ENCODE peak calls at places on chromosomes 3 and 15, in four cellular contexts. H, J, S and C are unnamed samples.

GRCh38 chr3:57112206-57112605 is 51.7 kb downstream of the SPATA12 start:
- DNase-seq in H (no peak), J (no peak), S (no peak), C (no peak)

GRCh38 chr3:100535610-100535943 is 43.2 kb downstream of the TMEM45A start:
- DNase-seq in H (no peak), J (no peak), S (peak), C (no peak)

GRCh38 chr15:43930079-43930478 is 103.3 kb downstream of the WDR76 start:
- DNase-seq in H (no peak), J (no peak), S (no peak), C (peak)

GRCh38 chr3:142888484-142889262 is at the start of gene PCOLCE2:
- DNase-seq in H (peak), J (no peak), S (peak), C (no peak)

GRCh38 chr3:109559389-109559788 is 222.0 kb upstream of the DPPA4 start:
- DNase-seq in H (no peak), J (no peak), S (peak), C (no peak)

GRCh38 chr3:11565932-11566331 is 77.8 kb downstream of the VGLL4 start:
- DNase-seq in H (no peak), J (no peak), S (no peak), C (no peak)

GRCh38 chr3:5194801-5195509 is 7.4 kb downstream of the EDEM1 start:
- DNase-seq in H (no peak), J (no peak), S (peak), C (peak)

GRCh38 chr3:12991481-12991837 is 81.8 kb downstream of the IQSEC1 start:
- DNase-seq in H (no peak), J (no peak), S (no peak), C (no peak)

GRCh38 chr3:125129512-125129962 is 73.7 kb upstream of the HEG1 start:
- DNase-seq in H (no peak), J (peak), S (peak), C (peak)

GRCh38 chr3:23590424-23590823 is 215.3 kb upstream of the UBE2E1 start:
- DNase-seq in H (no peak), J (no peak), S (no peak), C (no peak)

GRCh38 chr3:184366619-184367321 is 5.3 kb downstream of the POLR2H start:
- DNase-seq in H (no peak), J (no peak), S (peak), C (no peak)

GRCh38 chr3:15637131-15637951 is 35.8 kb downstream of the BTD start:
- DNase-seq in H (no peak), J (no peak), S (no peak), C (no peak)

GRCh38 chr3:159144472-159144871 is 342.6 kb downstream of the MFSD1 start:
- DNase-seq in H (no peak), J (no peak), S (no peak), C (no peak)

GRCh38 chr15:79432345-79433311 is 492 bp downstream of the MINAR1 start:
- DNase-seq in H (no peak), J (no peak), S (no peak), C (no peak)

GRCh38 chr15:87986786-87987185 is 269.8 kb downstream of the NTRK3 start:
- DNase-seq in H (no peak), J (no peak), S (no peak), C (no peak)

GRCh38 chr3:133157716-133158115 is 119.5 kb downstream of the TMEM108 start:
- DNase-seq in H (no peak), J (no peak), S (no peak), C (no peak)

GRCh38 chr3:133152821-133153220 is 114.6 kb downstream of the TMEM108 start:
- DNase-seq in H (no peak), J (no peak), S (no peak), C (no peak)

GRCh38 chr3:133152056-133152455 is 113.9 kb downstream of the TMEM108 start:
- DNase-seq in H (no peak), J (no peak), S (no peak), C (no peak)

GRCh38 chr3:133158686-133159085 is 120.5 kb downstream of the TMEM108 start:
- DNase-seq in H (no peak), J (no peak), S (no peak), C (no peak)

DNA sequence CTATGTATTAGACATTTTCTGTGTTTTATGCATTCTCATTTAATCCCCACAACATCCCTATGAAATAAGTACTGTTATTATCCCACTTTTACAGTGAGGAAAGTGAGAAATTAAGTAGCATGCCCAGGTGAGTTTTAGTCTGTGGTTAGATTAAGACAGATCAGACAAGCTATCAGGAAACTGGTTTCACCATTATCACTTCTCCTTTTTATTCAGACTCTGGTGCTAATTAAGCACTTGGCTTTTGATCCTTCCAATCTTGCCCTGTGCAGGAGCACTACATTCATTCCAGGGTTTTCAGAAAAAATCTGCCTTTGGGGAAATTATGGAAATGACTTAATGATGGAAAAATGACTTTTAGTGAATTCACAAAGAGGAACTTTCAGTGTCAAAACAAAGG is 115.2 kb downstream of the TMEM108 start:
- DNase-seq in H (no peak), J (no peak), S (no peak), C (no peak)
- TF ChIP-seq CTCF in H (no peak), J (no peak), S (no peak), C (no peak)

DNA sequence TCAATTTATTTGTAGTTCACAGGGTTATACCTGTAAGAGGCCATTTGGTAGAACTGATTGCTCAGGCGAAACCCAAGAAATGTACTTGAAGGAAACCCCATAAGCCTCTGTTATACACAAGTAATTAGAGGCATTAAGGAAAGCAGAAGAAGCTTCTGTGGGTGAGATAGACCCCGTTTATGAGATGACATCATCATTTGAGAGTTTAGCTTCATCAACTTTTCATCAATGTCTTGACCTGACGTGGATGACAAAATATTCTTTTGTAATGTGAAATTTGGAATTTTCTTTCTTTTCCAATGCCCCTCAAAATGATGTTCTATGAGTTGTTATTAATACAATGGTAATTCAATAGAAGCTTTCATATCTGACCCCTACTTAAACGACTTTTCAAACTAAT is 136.2 kb downstream of the MDFIC2 start:
- DNase-seq in H (no peak), J (no peak), S (no peak), C (no peak)
- H3K4me3 ChIP-seq in H (no peak), J (no peak), S (no peak), C (no peak)

DNA sequence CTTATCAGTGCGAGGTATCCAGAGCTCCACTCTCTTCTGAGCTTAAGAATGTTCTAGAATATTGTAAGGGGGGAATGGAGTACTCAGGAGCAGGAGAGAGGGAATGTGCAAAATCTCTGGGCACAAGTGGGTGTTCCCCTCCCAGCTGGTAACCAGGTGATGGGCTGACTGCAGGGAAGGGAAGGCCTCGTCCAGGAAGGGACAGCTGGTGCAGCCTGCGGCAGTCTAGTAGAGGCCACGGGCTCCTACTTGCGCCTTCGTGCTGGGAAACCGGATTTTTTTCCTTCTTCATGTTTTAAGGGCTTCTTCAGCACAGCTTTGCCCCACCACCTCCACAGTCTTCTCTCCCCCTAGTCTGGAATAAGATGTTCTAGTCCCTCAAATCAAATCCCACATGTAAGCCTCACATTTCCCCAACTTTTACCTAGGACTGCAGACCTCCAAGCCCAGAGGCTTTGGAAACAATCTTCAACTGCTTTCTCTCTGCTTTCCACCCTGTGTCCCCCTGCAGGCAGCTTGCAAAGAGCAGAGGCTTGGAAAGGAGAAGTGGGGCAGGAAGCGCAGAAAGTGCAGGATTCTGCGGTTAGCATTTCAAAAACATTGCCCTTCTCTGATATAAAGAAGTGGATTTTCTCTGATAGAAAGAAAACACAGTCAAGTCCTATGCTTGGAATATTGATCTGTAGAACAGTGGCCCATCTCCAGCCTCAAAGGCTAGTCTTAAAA is 11.9 kb upstream of the CGNL1 start:
- DNase-seq in H (no peak), J (no peak), S (no peak), C (no peak)
- TF ChIP-seq CTCF in H (no peak), J (no peak), S (no peak), C (peak)

GRCh38 chr3:121914081-121914998 is 20.1 kb downstream of the SLC15A2 start:
- DNase-seq in H (no peak), J (no peak), S (no peak), C (no peak)
- H3K4me3 ChIP-seq in H (no peak), J (no peak), S (no peak), C (no peak)

GRCh38 chr3:135216659-135217058 is 421.6 kb downstream of the EPHB1 start:
- DNase-seq in H (no peak), J (no peak), S (no peak), C (no peak)

GRCh38 chr3:135217730-135218129 is 422.7 kb downstream of the EPHB1 start:
- DNase-seq in H (no peak), J (no peak), S (no peak), C (no peak)

GRCh38 chr3:135213213-135213612 is 418.2 kb downstream of the EPHB1 start:
- DNase-seq in H (no peak), J (no peak), S (no peak), C (no peak)

GRCh38 chr3:135214400-135214799 is 419.3 kb downstream of the EPHB1 start:
- DNase-seq in H (no peak), J (no peak), S (no peak), C (no peak)

GRCh38 chr3:135215516-135215915 is 420.5 kb downstream of the EPHB1 start:
- DNase-seq in H (no peak), J (no peak), S (no peak), C (no peak)
- TF ChIP-seq CTCF in H (no peak), J (no peak), S (no peak), C (no peak)

GRCh38 chr3:66473181-66473580 is 27.6 kb downstream of the LRIG1 start:
- DNase-seq in H (no peak), J (no peak), S (no peak), C (no peak)

GRCh38 chr3:66470956-66471686 is 29.7 kb downstream of the LRIG1 start:
- DNase-seq in H (no peak), J (no peak), S (no peak), C (no peak)

GRCh38 chr3:66470285-66470684 is 30.5 kb downstream of the LRIG1 start:
- DNase-seq in H (no peak), J (no peak), S (no peak), C (no peak)

GRCh38 chr3:66473637-66474036 is 27.2 kb downstream of the LRIG1 start:
- DNase-seq in H (no peak), J (no peak), S (peak), C (no peak)

GRCh38 chr3:66472313-66473134 is 28.3 kb downstream of the LRIG1 start:
- DNase-seq in H (no peak), J (no peak), S (peak), C (no peak)
- H3K4me3 ChIP-seq in H (no peak), J (peak), S (peak), C (no peak)

GRCh38 chr3:49700453-49701128 is 11.2 kb downstream of the RNF123 start:
- DNase-seq in H (no peak), J (no peak), S (no peak), C (no peak)
- TF ChIP-seq CTCF in H (no peak), J (no peak), S (peak), C (no peak)

DNA sequence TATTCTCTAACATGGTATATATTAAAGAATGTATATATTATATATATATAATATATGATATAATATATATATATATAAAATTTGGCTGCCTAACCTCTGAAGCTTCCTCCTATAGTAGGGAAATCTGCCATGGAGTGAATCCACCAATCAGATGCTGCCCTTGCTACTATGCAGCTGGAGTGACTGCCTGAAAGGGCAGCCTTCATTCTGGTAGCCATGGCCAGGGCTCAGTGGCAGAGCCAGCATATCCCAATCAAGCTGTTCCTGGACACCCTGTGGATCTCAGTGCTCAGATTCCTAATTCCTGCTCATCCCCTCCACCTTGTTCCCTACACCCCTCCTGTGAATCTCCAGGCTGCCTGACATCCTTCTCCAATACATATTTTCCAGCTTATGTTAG is 2.2 kb upstream of the SH3GL3 start:
- DNase-seq in H (no peak), J (no peak), S (no peak), C (no peak)
- H3K4me3 ChIP-seq in H (no peak), J (no peak), S (no peak), C (no peak)

DNA sequence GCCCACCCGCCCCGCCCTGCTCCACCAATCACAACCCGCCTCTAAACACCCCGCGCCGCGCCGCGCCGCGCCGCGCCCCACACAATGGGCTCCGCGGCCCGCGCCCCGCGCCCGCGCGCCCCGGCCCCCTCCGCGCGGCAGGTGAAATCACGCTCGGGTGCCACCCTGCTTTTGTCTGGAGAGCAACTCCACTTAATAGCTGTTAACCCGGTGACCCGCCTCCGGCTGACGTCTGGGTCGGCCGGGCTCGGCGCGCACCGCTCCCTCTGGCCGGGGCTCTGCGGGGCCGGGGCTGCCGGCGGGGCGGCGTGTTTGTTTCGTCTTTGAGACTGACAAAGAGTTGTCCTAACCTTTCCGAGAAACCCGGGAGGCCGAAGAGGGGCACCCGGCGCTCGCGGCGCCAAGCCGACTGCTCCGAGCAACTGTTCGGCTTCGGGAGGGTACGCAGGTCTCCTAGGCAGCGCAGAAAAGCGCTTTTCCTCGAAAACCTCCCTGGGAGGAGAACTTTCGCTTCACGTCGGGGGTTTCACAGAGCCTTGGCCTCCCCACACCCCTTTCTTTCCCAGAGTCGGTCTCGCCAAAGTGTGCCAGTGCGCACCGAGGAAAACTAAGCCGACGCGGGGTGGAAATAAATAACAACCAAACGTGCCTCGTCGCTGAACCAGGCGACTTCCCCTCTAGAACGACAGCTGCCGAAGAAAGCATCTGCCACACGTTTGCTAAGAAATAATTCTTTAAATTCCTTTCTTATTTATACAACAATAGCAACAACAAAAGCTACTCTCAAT is 518.4 kb downstream of the FOXP1 start:
- DNase-seq in H (peak), J (peak), S (peak), C (no peak)
- TF ChIP-seq CTCF in H (no peak), J (no peak), S (no peak), C (no peak)